ENCODE peak calls at places on chromosomes 2 and 18, in four cellular contexts. U is brain microvascular endothelial cell, S is AG04450, Q is spleen. L is an unnamed sample.

GRCh38 chr18:44229693-44230108 is 451.0 kb upstream of the SETBP1 start:
- DNase-seq in U (peak), S (no peak), Q (no peak), L (peak)

GRCh38 chr2:128474962-128475361 is 156.3 kb upstream of the HS6ST1 start:
- DNase-seq in U (no peak), S (no peak), Q (no peak), L (no peak)

GRCh38 chr2:19711470-19712372 is 190.1 kb downstream of the TTC32 start:
- DNase-seq in U (peak), S (peak), Q (no peak), L (peak)

GRCh38 chr18:28706397-28706796 is 529.5 kb upstream of the CDH2 start:
- DNase-seq in U (no peak), S (no peak), Q (no peak), L (no peak)

GRCh38 chr2:75548036-75548573 is 12.6 kb downstream of the EVA1A start:
- DNase-seq in U (peak), S (no peak), Q (no peak), L (peak)

GRCh38 chr2:57180042-57180567 is 866.5 kb upstream of the VRK2 start:
- DNase-seq in U (peak), S (no peak), Q (no peak), L (peak)

GRCh38 chr2:133780099-133780996 is 212.1 kb upstream of the NCKAP5 start:
- DNase-seq in U (peak), S (peak), Q (no peak), L (peak)

GRCh38 chr2:70871398-70872211 is 36.0 kb upstream of the CD207 start:
- DNase-seq in U (peak), S (peak), Q (peak), L (peak)

GRCh38 chr2:228548230-228548629 is 366.7 kb upstream of the SPHKAP start:
- DNase-seq in U (no peak), S (no peak), Q (no peak), L (peak)

GRCh38 chr2:124027182-124027581 is 2.1 kb downstream of the CNTNAP5 start:
- DNase-seq in U (peak), S (no peak), Q (no peak), L (peak)

GRCh38 chr2:176423819-176424218 is 154.6 kb downstream of the MTX2 start:
- DNase-seq in U (no peak), S (no peak), Q (no peak), L (no peak)

GRCh38 chr2:8337321-8337720 is 344.5 kb upstream of the ID2 start:
- DNase-seq in U (no peak), S (no peak), Q (no peak), L (no peak)

GRCh38 chr18:26804474-26804873 is 61.0 kb downstream of the AQP4 start:
- DNase-seq in U (no peak), S (no peak), Q (no peak), L (no peak)

GRCh38 chr2:37414470-37414949 is 70.1 kb downstream of the QPCT start:
- DNase-seq in U (peak), S (peak), Q (no peak), L (peak)

GRCh38 chr2:226295123-226295522 is 504.5 kb downstream of the IRS1 start:
- DNase-seq in U (no peak), S (no peak), Q (no peak), L (no peak)

GRCh38 chr18:24060644-24061043 is 46.1 kb downstream of the TTC39C start:
- DNase-seq in U (no peak), S (no peak), Q (no peak), L (peak)

GRCh38 chr2:43196773-43197567 is 29.4 kb downstream of the ZFP36L2 start:
- DNase-seq in U (no peak), S (no peak), Q (no peak), L (no peak)

GRCh38 chr2:70919672-70920366 is 15.9 kb upstream of the ATP6V1B1 start:
- DNase-seq in U (peak), S (peak), Q (peak), L (peak)

GRCh38 chr2:207167129-207167923 is 1.6 kb upstream of the KLF7 start:
- DNase-seq in U (no peak), S (no peak), Q (no peak), L (peak)

GRCh38 chr2:179963626-179964025 is 43.5 kb downstream of the CWC22 start:
- DNase-seq in U (no peak), S (peak), Q (no peak), L (peak)

GRCh38 chr18:49172246-49172645 is 221.5 kb upstream of the SMAD7 start:
- DNase-seq in U (no peak), S (no peak), Q (no peak), L (no peak)

GRCh38 chr2:72289283-72289682 is 141.6 kb upstream of the CYP26B1 start:
- DNase-seq in U (peak), S (peak), Q (no peak), L (peak)

GRCh38 chr2:209696836-209697711 is 74.6 kb upstream of the UNC80 start:
- DNase-seq in U (no peak), S (no peak), Q (no peak), L (no peak)

GRCh38 chr18:8882632-8883408 is 177.5 kb downstream of the MTCL1 start:
- DNase-seq in U (no peak), S (no peak), Q (no peak), L (no peak)
- TF ChIP-seq CTCF in U (peak), S (no peak), Q (no peak), L (no peak)

DNA sequence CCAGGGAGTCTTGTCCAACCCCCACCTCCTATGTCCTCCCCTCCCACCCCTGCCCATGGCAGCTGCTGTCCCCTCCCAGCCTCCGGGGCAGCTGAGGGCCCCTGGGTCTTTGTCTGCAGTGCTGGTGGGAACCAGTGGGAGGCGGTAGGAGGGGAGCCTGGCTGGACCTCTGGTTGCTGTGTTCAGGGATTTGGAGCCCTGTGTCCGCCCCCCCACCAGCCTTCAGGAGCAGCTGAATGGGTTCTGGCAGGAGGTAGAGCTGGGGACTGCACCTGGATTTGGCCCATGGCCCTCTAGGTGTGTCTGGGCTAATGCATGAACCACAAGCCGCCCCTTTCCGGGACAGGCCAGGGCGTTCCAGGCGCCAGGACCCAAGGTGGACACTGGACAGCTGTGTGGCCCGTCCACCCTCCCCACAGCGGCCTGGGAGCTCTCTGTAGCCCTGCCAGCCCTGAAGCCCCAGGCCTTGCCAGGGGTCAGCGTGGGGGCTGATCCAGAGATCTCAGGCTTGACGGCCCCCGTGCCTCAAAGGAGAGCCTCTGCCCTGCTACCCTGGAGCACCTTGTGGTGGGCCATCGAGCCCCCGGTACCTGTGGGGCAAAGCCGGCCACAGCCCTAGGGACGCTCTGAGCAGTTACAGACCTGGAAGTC is 25.4 kb downstream of the GPC1 start:
- DNase-seq in U (no peak), S (no peak), Q (peak), L (no peak)
- TF ChIP-seq CTCF in U (peak), S (no peak), Q (no peak), L (no peak)

DNA sequence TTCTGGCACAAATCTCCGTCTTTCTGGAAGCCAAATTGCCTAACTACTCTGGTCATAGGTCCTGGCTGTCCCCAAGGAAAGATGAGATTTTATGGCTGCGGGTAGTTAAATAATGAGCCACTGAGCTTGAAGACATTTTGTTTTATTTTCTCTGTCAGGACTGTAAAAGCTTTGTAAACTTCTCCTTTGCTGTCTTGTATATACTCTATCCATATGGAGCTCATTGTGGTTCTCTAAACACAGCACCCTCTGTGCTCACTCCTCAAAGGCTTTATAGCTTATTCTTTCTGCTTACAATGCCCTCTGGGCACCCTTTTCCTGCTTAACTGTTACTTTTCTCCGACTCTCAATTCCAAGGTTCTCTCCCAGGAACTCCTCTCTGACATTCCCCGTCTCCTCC is 209.1 kb downstream of the CMPK2 start:
- DNase-seq in U (no peak), S (no peak), Q (no peak), L (no peak)
- TF ChIP-seq CTCF in U (no peak), S (no peak), Q (no peak), L (no peak)

GRCh38 chr2:127064642-127065250 is 42.2 kb downstream of the BIN1 start:
- DNase-seq in U (peak), S (peak), Q (peak), L (peak)
- TF ChIP-seq CTCF in U (peak), S (no peak), Q (no peak), L (no peak)